ENCODE peak calls at places on chromosomes 3 and 15, in nine cellular contexts. N is AG20443, L is HEK293T, V is amniotic stem cell, W is Daoy, E is memory B cell, X is iPS-NIHi11, H is NCI-H2171 treated with DMSO at 0.1 percent for 48 hours, R is fibroblast of mammary gland. I is an unnamed sample.

GRCh38 chr3:195286115-195286872 is 15.3 kb upstream of the XXYLT1 start:
- DNase-seq in N (no peak), L (no peak), V (peak; percentile 28), W (no peak), E (no peak), X (no peak), H (no peak), R (peak; percentile 62), I (peak; percentile 49)

GRCh38 chr3:183924956-183925355 is 40.3 kb upstream of the PARL start:
- DNase-seq in N (no peak), L (no peak), V (no peak), W (peak; percentile 82), E (no peak), X (no peak), H (no peak), R (peak; percentile 94), I (peak; percentile 64)

GRCh38 chr3:42376397-42376798 is 34.0 kb downstream of the LYZL4 start:
- DNase-seq in N (peak; percentile 43), L (no peak), V (no peak), W (peak; percentile 88), E (no peak), X (peak; percentile 59), H (peak; percentile 16), R (peak; percentile 95), I (peak; percentile 63)

GRCh38 chr15:61315471-61315870 is 86.4 kb upstream of the RORA start:
- DNase-seq in N (no peak), L (no peak), V (no peak), W (no peak), E (no peak), X (no peak), H (no peak), R (no peak), I (no peak)

GRCh38 chr3:53346514-53346913 is 829 bp downstream of the DCP1A start:
- DNase-seq in N (peak; percentile 19), L (peak; percentile 19), V (no peak), W (peak; percentile 6), E (no peak), X (peak; percentile 17), H (no peak), R (peak; percentile 38), I (no peak)

GRCh38 chr3:109234300-109234699 is 82.0 kb downstream of the DPPA2 start:
- DNase-seq in N (no peak), L (no peak), V (no peak), W (no peak), E (no peak), X (peak; percentile 41), H (no peak), R (no peak), I (no peak)

GRCh38 chr3:14374444-14374883 is 27.9 kb upstream of the SLC6A6 start:
- DNase-seq in N (peak; percentile 36), L (no peak), V (no peak), W (no peak), E (no peak), X (peak; percentile 58), H (no peak), R (no peak), I (no peak)

GRCh38 chr15:101709466-101709865 is 14.8 kb downstream of the TARS3 start:
- DNase-seq in N (no peak), L (no peak), V (no peak), W (no peak), E (no peak), X (no peak), H (peak; percentile 87), R (no peak), I (no peak)

GRCh38 chr3:105722943-105723556 is 145.8 kb downstream of the CBLB start:
- DNase-seq in N (no peak), L (no peak), V (no peak), W (no peak), E (no peak), X (no peak), H (no peak), R (no peak), I (no peak)

GRCh38 chr3:170840291-170840859 is 29.6 kb downstream of the RPL22L1 start:
- DNase-seq in N (no peak), L (no peak), V (no peak), W (no peak), E (no peak), X (no peak), H (peak; percentile 15), R (peak; percentile 38), I (peak; percentile 55)

GRCh38 chr3:68874551-68875348 is 57.6 kb downstream of the TAFA4 start:
- DNase-seq in N (no peak), L (no peak), V (no peak), W (no peak), E (no peak), X (no peak), H (no peak), R (no peak), I (no peak)

GRCh38 chr15:56325186-56325585 is 40.0 kb upstream of the TEX9 start:
- DNase-seq in N (peak; percentile 46), L (no peak), V (no peak), W (peak; percentile 14), E (no peak), X (no peak), H (no peak), R (peak; percentile 53), I (peak; percentile 46)

GRCh38 chr15:84616235-84616634 is 15.4 kb downstream of the ZSCAN2 start:
- DNase-seq in N (no peak), L (no peak), V (no peak), W (no peak), E (no peak), X (no peak), H (no peak), R (no peak), I (no peak)

GRCh38 chr15:90572893-90573292 is 43.2 kb downstream of the CRTC3 start:
- DNase-seq in N (no peak), L (no peak), V (no peak), W (no peak), E (no peak), X (no peak), H (no peak), R (no peak), I (no peak)

GRCh38 chr3:30658328-30659052 is 52.1 kb downstream of the TGFBR2 start:
- DNase-seq in N (peak; percentile 21), L (no peak), V (no peak), W (peak; percentile 52), E (no peak), X (no peak), H (no peak), R (peak; percentile 85), I (peak; percentile 68)

GRCh38 chr3:139135657-139136056 is 91.0 kb upstream of the PRR23C start:
- DNase-seq in N (no peak), L (no peak), V (no peak), W (no peak), E (no peak), X (no peak), H (no peak), R (no peak), I (no peak)

GRCh38 chr15:101167791-101168462 is 83.9 kb downstream of the CHSY1 start:
- DNase-seq in N (peak; percentile 58), L (no peak), V (no peak), W (peak; percentile 96), E (no peak), X (no peak), H (no peak), R (peak; percentile 93), I (peak; percentile 68)

GRCh38 chr3:12444582-12445468 is 39.5 kb upstream of the TSEN2 start:
- DNase-seq in N (no peak), L (peak; percentile 42), V (no peak), W (peak; percentile 98), E (no peak), X (peak; percentile 60), H (no peak), R (no peak), I (no peak)

GRCh38 chr3:15527031-15527459 is 5.5 kb upstream of the COLQ start:
- DNase-seq in N (no peak), L (peak; percentile 55), V (no peak), W (no peak), E (no peak), X (peak; percentile 82), H (peak; percentile 16), R (peak; percentile 23), I (no peak)

GRCh38 chr3:171741377-171741776 is 68.9 kb downstream of the PLD1 start:
- DNase-seq in N (no peak), L (no peak), V (no peak), W (no peak), E (no peak), X (no peak), H (no peak), R (no peak), I (no peak)

GRCh38 chr3:60217156-60217911 is 1033.9 kb downstream of the FHIT start:
- DNase-seq in N (peak; percentile 6), L (no peak), V (no peak), W (no peak), E (no peak), X (peak; percentile 32), H (no peak), R (peak; percentile 42), I (no peak)

I was measured in fibroblast of gingiva.